ENCODE peak calls at places on chromosomes 6 and 20, in six cellular contexts. G is GM04503; E is hippocampal formation; D is activated CD8-positive, alpha-beta memory T cell treated with anti-CD3 and anti-CD28 coated beads for 24 hours; I is NCI-H345; O is T-helper 1 cell. B is an unnamed sample.

GRCh38 chr6:13814176-13814937 is at the start of gene MCUR1:
- DNase-seq in D (peak), O (peak), E (peak), G (peak), I (peak), B (peak)

GRCh38 chr6:163710552-163710951 is 296.0 kb downstream of the QKI start:
- DNase-seq in E (no peak), D (no peak), G (no peak), O (no peak), I (no peak), B (no peak)

GRCh38 chr6:7721654-7722053 is 4.2 kb upstream of the BMP6 start:
- DNase-seq in D (no peak), O (no peak), I (no peak), G (no peak), E (no peak), B (no peak)

GRCh38 chr20:37179671-37180524 is 550 bp upstream of the MROH8 start:
- DNase-seq in D (no peak), O (no peak), G (no peak), I (no peak), E (no peak), B (no peak)

GRCh38 chr6:134623391-134623790 is 305.5 kb upstream of the SGK1 start:
- DNase-seq in G (no peak), D (no peak), O (no peak), I (no peak), E (no peak), B (no peak)

GRCh38 chr20:9884061-9884460 is 45.2 kb upstream of the PAK5 start:
- DNase-seq in D (no peak), I (peak), G (no peak), O (no peak), E (no peak), B (no peak)

GRCh38 chr6:73675466-73676098 is 20.4 kb upstream of the CD109 start:
- DNase-seq in I (peak), D (peak), E (peak), G (no peak), O (peak), B (peak)

GRCh38 chr20:13817342-13817741 is 32.5 kb downstream of the NDUFAF5 start:
- DNase-seq in D (no peak), O (no peak), E (no peak), G (no peak), I (no peak), B (no peak)

GRCh38 chr6:109024784-109025183 is 69.9 kb downstream of the SESN1 start:
- DNase-seq in O (no peak), G (no peak), I (no peak), E (no peak), D (no peak), B (no peak)

GRCh38 chr6:37256692-37257319 is 766 bp upstream of the TBC1D22B start:
- DNase-seq in G (no peak), D (no peak), I (no peak), O (no peak), E (no peak), B (no peak)

GRCh38 chr6:117637770-117638169 is 35.5 kb upstream of the GOPC start:
- DNase-seq in G (no peak), O (no peak), E (no peak), I (no peak), D (no peak), B (no peak)

GRCh38 chr20:8155848-8156602 is 24.0 kb downstream of the PLCB1 start:
- DNase-seq in E (no peak), D (no peak), G (no peak), I (no peak), O (no peak), B (no peak)

GRCh38 chr6:51265426-51265825 is 446.8 kb downstream of the TFAP2B start:
- DNase-seq in E (peak), O (no peak), D (no peak), I (no peak), G (no peak), B (no peak)

GRCh38 chr6:4776967-4777925 is 1.0 kb downstream of the CDYL start:
- DNase-seq in G (no peak), O (peak), I (no peak), D (peak), E (no peak), B (peak)

GRCh38 chr20:12984863-12985262 is 23.9 kb upstream of the SPTLC3 start:
- DNase-seq in O (no peak), D (no peak), I (no peak), G (no peak), E (no peak), B (no peak)

GRCh38 chr6:108627692-108628565 is 67.2 kb downstream of the FOXO3 start:
- DNase-seq in I (no peak), E (no peak), O (no peak), D (no peak), G (no peak), B (no peak)

GRCh38 chr6:37210313-37210898 is 40.5 kb downstream of the PIM1 start:
- DNase-seq in O (peak), G (no peak), I (peak), D (peak), E (peak), B (peak)

GRCh38 chr6:122869437-122870024 is 80.5 kb downstream of the SMPDL3A start:
- DNase-seq in E (no peak), D (no peak), O (peak), I (peak), G (peak), B (no peak)

GRCh38 chr20:41137412-41138216 is at the start of gene PLCG1:
- DNase-seq in O (peak), G (no peak), I (peak), D (peak), E (peak), B (peak)

GRCh38 chr6:28864321-28864923 is 59.4 kb downstream of the TRIM27 start:
- DNase-seq in O (no peak), G (peak), I (no peak), D (no peak), E (no peak), B (no peak)

B was measured in CD8-positive, alpha-beta T cell.